ENCODE peak calls at places on chromosomes 7 and 10, in four cellular contexts. C is adrenal gland, W is breast epithelium, M is AG04450. L is an unnamed sample.

GRCh38 chr7:124030964-124031363 is 1.9 kb downstream of the TMEM229A start:
- DNase-seq in M (no peak), W (no peak), C (no peak), L (no peak)

GRCh38 chr10:89469517-89469916 is 55.1 kb downstream of the IFIT5 start:
- DNase-seq in M (no peak), W (no peak), C (no peak), L (no peak)

GRCh38 chr7:16978358-16979244 is 96.8 kb upstream of the AGR3 start:
- DNase-seq in M (peak; percentile 61), C (no peak), W (no peak), L (no peak)

GRCh38 chr10:5643356-5643755 is 23.0 kb downstream of the ASB13 start:
- DNase-seq in W (no peak), C (no peak), M (no peak), L (no peak)

GRCh38 chr10:44978570-44979280 is at the start of gene DEPP1:
- DNase-seq in M (peak; percentile 90), W (peak; percentile 96), C (peak; percentile 98), L (peak; percentile 78)

GRCh38 chr7:102836206-102836938 is 76.4 kb upstream of the LRRC17 start:
- DNase-seq in M (peak; percentile 81), C (no peak), W (no peak), L (peak; percentile 76)

GRCh38 chr10:29377333-29377961 is 88.6 kb downstream of the LYZL1 start:
- DNase-seq in C (no peak), W (no peak), M (peak; percentile 7), L (peak; percentile 21)

GRCh38 chr10:132395704-132396494 is 1.1 kb upstream of the PWWP2B start:
- DNase-seq in M (no peak), C (peak; percentile 90), W (no peak), L (no peak)

GRCh38 chr7:13240349-13240748 is 552.9 kb downstream of the ARL4A start:
- DNase-seq in W (no peak), M (peak; percentile 0), C (no peak), L (no peak)

GRCh38 chr7:1403844-1404404 is 55.3 kb downstream of the MICALL2 start:
- DNase-seq in M (no peak), W (no peak), C (no peak), L (peak; percentile 69)

DNA sequence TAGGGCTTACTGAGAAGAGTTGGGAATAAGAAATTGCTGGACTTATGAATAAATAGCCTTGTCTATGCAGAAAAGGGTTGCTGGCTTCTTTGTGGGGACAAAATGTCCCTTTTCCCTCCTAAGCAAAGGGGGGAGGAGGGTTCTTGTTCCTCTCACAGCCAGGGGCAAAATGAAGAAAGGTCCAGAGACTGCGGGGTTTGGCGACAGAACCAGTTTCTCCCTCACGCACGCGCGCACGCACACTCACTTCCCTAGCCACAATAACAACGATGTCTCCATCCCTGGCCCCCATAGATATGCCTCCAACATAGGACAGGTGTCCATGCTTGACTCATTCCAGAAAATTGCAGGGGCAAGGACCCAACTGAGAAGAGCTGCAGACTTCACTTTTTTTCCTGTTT is 3.3 kb downstream of the ZMIZ1 start:
- DNase-seq in W (peak; percentile 65), C (no peak), M (no peak), L (no peak)
- H3K27ac ChIP-seq in W (peak overlapping the region; percentile 98), C (peak overlapping the region; percentile 95), M (no peak overlapping the region), L (no peak overlapping the region)

GRCh38 chr7:64993901-64994300 is 3.1 kb upstream of the ZNF117 start:
- DNase-seq in M (no peak), W (no peak), C (no peak), L (no peak)
- H3K9me3 ChIP-seq in M (peaks cover 67% of the 10 kb centered on the region), W (peaks cover 39% of the 10 kb centered on the region), C (peaks cover 22% of the 10 kb centered on the region), L (peaks cover 16% of the 10 kb centered on the region)

GRCh38 chr10:77421576-77421975 is 216.0 kb downstream of the KCNMA1 start:
- DNase-seq in W (no peak), M (no peak), C (no peak), L (no peak)

GRCh38 chr10:77420942-77421523 is 216.6 kb downstream of the KCNMA1 start:
- DNase-seq in W (no peak), M (no peak), C (no peak), L (no peak)

GRCh38 chr10:77419056-77419455 is 218.6 kb downstream of the KCNMA1 start:
- DNase-seq in M (no peak), W (no peak), C (no peak), L (no peak)

GRCh38 chr10:77418211-77418640 is 219.4 kb downstream of the KCNMA1 start:
- DNase-seq in M (no peak), W (no peak), C (no peak), L (no peak)

DNA sequence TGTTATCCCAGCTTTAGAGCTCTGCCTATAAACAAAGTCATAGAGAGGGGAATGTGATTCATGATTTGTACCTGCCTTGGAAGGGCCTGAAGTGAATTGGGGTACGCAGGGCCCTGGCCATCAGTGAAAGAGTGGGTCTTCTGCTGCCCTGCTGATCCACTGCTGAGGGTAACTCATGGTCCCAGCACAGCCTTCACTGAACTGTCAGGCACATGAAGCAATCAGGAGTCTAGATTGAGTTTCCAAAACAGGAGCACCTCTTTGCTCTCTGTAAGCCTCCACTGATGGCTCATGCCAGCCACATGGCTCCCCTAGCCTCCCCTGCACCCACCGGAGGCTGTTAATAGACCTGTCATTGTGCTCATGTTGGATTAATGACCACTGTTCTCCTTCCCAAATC is 217.6 kb downstream of the KCNMA1 start:
- DNase-seq in C (no peak), M (no peak), W (no peak), L (no peak)
- H3K27ac ChIP-seq in C (peak overlapping the region; percentile 6), M (no peak overlapping the region), W (no peak overlapping the region), L (no peak overlapping the region)

GRCh38 chr7:63038987-63039386 is 959.7 kb upstream of the ZNF722 start:
- DNase-seq in M (no peak), W (no peak), C (no peak), L (no peak)

GRCh38 chr7:63040966-63041610 is 957.6 kb upstream of the ZNF722 start:
- DNase-seq in M (no peak), C (peak; percentile 46), W (no peak), L (no peak)

GRCh38 chr7:63041786-63042185 is 956.9 kb upstream of the ZNF722 start:
- DNase-seq in W (no peak), C (no peak), M (no peak), L (no peak)

GRCh38 chr7:63039882-63040281 is 958.8 kb upstream of the ZNF722 start:
- DNase-seq in M (no peak), C (no peak), W (no peak), L (no peak)

DNA sequence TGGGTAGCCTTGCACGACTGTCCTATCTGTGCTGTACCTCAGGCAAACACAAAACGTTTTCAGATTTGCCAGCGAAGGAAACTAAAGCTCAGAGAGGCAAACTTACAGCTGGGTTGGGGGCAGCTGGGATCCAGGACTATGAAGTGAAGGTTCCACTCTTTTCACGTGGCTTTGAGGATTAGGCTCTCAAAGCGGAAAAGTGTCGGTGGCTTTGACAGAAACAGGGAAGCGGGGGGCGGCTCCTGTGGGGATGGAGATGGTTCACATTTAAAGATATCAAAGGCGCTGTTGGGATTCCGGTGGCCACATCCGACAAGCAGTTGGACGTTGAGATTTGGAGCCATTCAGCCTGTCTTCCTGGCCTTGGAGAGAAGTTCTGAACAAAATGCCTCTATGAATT is 958.3 kb upstream of the ZNF722 start:
- DNase-seq in C (peak; percentile 7), M (no peak), W (no peak), L (no peak)
- H3K9me3 ChIP-seq in C (no peaks in the 10 kb centered on the region), M (peaks cover 90% of the 10 kb centered on the region), W (peaks cover 24% of the 10 kb centered on the region), L (no peaks in the 10 kb centered on the region)

DNA sequence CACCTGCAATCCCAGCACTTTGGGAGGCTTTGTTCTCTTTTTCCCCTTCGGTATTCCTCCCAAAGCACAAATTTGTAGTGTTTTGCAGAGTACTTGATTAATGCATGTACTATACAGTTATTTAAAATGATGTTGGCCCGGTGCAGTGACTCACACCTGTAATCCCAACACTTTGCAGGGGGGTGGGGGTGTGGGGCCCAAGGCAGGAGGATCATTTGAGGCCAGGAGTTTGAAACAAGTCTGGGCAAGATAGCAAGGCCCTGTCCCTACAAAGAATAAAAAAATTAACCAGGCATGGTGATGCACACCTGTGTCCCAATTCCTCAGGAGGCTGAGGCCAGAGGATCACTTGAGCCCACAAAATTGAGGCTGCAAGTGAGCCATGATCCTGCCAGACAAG is 26.8 kb upstream of the FOXK1 start:
- DNase-seq in W (no peak), C (no peak), M (no peak), L (no peak)
- H3K27ac ChIP-seq in W (no peak overlapping the region), C (no peak overlapping the region), M (no peak overlapping the region), L (no peak overlapping the region)

DNA sequence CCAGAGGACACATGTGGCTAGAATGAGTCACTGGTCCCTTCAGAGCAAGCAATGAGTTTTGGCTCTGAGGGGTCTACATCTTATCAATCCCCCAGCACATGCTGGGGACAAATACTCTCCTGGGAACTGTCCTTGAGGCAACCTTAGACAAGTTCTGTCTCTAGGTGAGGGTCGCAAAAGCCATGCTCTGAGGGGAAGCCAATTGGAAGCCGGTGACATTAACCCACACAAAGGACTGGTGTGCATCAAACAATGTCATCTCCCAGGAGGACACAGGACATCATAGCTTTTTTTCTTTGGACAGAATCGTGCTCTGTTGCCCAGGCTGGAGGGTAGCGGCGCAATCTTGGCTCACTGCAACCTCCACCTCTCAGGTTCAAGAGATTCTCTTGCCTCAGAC is 111.6 kb upstream of the ZNF722 start:
- DNase-seq in M (no peak), C (no peak), W (no peak), L (no peak)
- H3K9me3 ChIP-seq in M (peaks cover 81% of the 10 kb centered on the region), C (peaks cover 6% of the 10 kb centered on the region), W (peaks cover 72% of the 10 kb centered on the region), L (no peaks in the 10 kb centered on the region)

DNA sequence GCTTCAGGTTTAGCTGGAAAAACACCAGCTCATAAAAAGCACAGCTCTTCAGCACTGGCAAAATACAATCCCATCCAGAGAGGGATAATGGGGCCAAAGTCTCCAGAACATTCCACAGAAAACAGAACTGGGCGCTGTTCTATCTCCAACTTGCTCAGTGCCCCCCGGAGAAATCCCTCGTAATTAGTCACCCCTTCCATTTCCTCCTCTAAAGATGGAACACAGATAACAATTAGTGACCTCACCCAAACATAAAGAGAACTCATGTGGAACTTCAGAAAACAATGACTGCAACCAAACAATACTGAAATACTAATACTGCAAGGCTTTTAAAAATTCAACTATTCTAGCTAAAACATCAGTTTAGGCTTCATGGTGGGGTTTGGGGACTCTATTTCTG is 46.3 kb downstream of the KIAA1549 start:
- DNase-seq in C (peak; percentile 43), M (no peak), W (no peak), L (no peak)
- H3K27ac ChIP-seq in C (peak overlapping the region; percentile 62), M (peak overlapping the region; percentile 21), W (no peak overlapping the region), L (peak overlapping the region; percentile 79)

L was measured in SJSA1.